ENCODE peak calls at places on chromosomes 2 and 18, in nine cellular contexts. P, Y, M, D, O, C, K, B and N are unnamed samples.
A peak's percentile ranks its signal among the peaks of the same experiment; 100 is the strongest.

GRCh38 chr2:51706220-51706619 is 674.3 kb upstream of the NRXN1 start:
- DNase-seq in P (no peak), Y (no peak), B (no peak), K (no peak), C (no peak), M (no peak), O (no peak), D (no peak), N (no peak)

GRCh38 chr18:24027156-24027555 is 12.6 kb downstream of the TTC39C start:
- DNase-seq in M (no peak), D (peak; percentile 29), B (no peak), O (peak; percentile 65), K (peak; percentile 90), C (no peak), Y (peak; percentile 86), P (no peak), N (no peak)

GRCh38 chr18:23856466-23857175 is 157.9 kb upstream of the TTC39C start:
- DNase-seq in D (no peak), P (no peak), O (peak; percentile 53), M (no peak), Y (no peak), C (no peak), K (peak; percentile 12), B (no peak), N (no peak)

GRCh38 chr2:216404010-216404618 is 8.2 kb upstream of the SMARCAL1 start:
- DNase-seq in C (no peak), D (no peak), O (peak; percentile 62), B (peak; percentile 42), Y (peak; percentile 68), P (peak; percentile 29), K (peak; percentile 62), M (no peak), N (no peak)

GRCh38 chr2:172273910-172274571 is 153.3 kb upstream of the ITGA6 start:
- DNase-seq in D (no peak), P (no peak), K (no peak), C (no peak), O (no peak), B (no peak), M (no peak), Y (no peak), N (no peak)

GRCh38 chr2:222054813-222055212 is 244.0 kb downstream of the PAX3 start:
- DNase-seq in P (no peak), M (no peak), C (no peak), B (no peak), K (no peak), Y (no peak), O (no peak), D (no peak), N (no peak)

GRCh38 chr18:51514128-51514527 is 316.6 kb upstream of the MEX3C start:
- DNase-seq in C (no peak), K (no peak), D (no peak), B (no peak), Y (no peak), M (no peak), P (no peak), O (no peak), N (no peak)

GRCh38 chr18:22314001-22314400 is 103.7 kb downstream of the CTAGE1 start:
- DNase-seq in K (peak; percentile 60), M (no peak), Y (peak; percentile 77), O (no peak), P (no peak), D (no peak), B (no peak), C (no peak), N (no peak)

GRCh38 chr18:27313678-27314077 is 128.6 kb upstream of the CHST9 start:
- DNase-seq in O (no peak), M (no peak), C (no peak), K (no peak), Y (no peak), B (no peak), P (no peak), D (no peak), N (no peak)

GRCh38 chr2:133953524-133953923 is 300.3 kb upstream of the MGAT5 start:
- DNase-seq in O (no peak), P (no peak), Y (no peak), D (no peak), K (no peak), B (no peak), M (no peak), C (no peak), N (no peak)

GRCh38 chr18:5772706-5773105 is 122.6 kb downstream of the TMEM200C start:
- DNase-seq in O (no peak), M (no peak), D (no peak), C (no peak), K (no peak), B (no peak), P (no peak), Y (no peak), N (no peak)

GRCh38 chr2:73494031-73494430 is 108.4 kb downstream of the ALMS1 start:
- DNase-seq in B (no peak), Y (no peak), C (no peak), D (no peak), M (no peak), O (peak; percentile 50), K (peak; percentile 34), P (no peak), N (no peak)

GRCh38 chr2:175709248-175709647 is 292.8 kb downstream of the LNPK start:
- DNase-seq in P (no peak), B (no peak), O (peak; percentile 14), M (no peak), C (no peak), Y (no peak), D (no peak), K (no peak), N (no peak)

GRCh38 chr18:24009651-24010333 is 4.8 kb upstream of the TTC39C start:
- DNase-seq in P (peak; percentile 44), M (no peak), K (no peak), O (no peak), D (no peak), Y (no peak), C (no peak), B (peak; percentile 50), N (no peak)

GRCh38 chr2:220341014-220341413 is 713.6 kb downstream of the SLC4A3 start:
- DNase-seq in K (no peak), P (no peak), M (no peak), C (no peak), D (no peak), Y (no peak), O (no peak), B (no peak), N (no peak)

GRCh38 chr2:131127979-131128378 is 22.8 kb downstream of the PLEKHB2 start:
- DNase-seq in C (no peak), B (no peak), M (no peak), K (no peak), O (no peak), D (no peak), P (no peak), Y (no peak), N (no peak)

GRCh38 chr18:49021433-49022129 is 70.8 kb upstream of the SMAD7 start:
- DNase-seq in D (peak; percentile 38), C (no peak), P (peak; percentile 64), M (peak; percentile 85), K (peak; percentile 63), Y (no peak), O (peak; percentile 32), B (peak; percentile 71), N (no peak)

GRCh38 chr2:18398833-18399232 is 161.6 kb downstream of the RDH14 start:
- DNase-seq in P (no peak), O (no peak), C (no peak), Y (peak; percentile 35), B (no peak), D (no peak), M (no peak), K (peak; percentile 61), N (no peak)

GRCh38 chr2:158205215-158205614 is 103.5 kb downstream of the UPP2 start:
- DNase-seq in D (no peak), O (no peak), P (no peak), K (no peak), C (no peak), M (no peak), Y (no peak), B (no peak), N (no peak)

GRCh38 chr2:72289283-72289682 is 141.6 kb upstream of the CYP26B1 start:
- DNase-seq in K (peak; percentile 86), P (no peak), C (no peak), B (no peak), D (no peak), M (no peak), Y (peak; percentile 47), O (no peak), N (no peak)

GRCh38 chr2:111669928-111670695 is 213.9 kb downstream of the ANAPC1 start:
- DNase-seq in Y (no peak), D (no peak), K (peak; percentile 25), O (no peak), B (no peak), M (no peak), C (no peak), P (no peak), N (no peak)